ENCODE peak calls at places on chromosomes 6 and 20, in nine cellular contexts. K is NCI-H1436; G is ovary; L is heart right ventricle; Y is naive thymus-derived CD4-positive, alpha-beta T cell; C is ACHN; Q is fibroblast of lung; O is T1000; Z is GM19239. D is an unnamed sample.

GRCh38 chr20:24677626-24678328 is 208.3 kb downstream of the SYNDIG1 start:
- DNase-seq in C (no peak), Y (no peak), G (no peak), O (no peak), L (no peak), Z (no peak), Q (no peak), K (no peak), D (no peak)

GRCh38 chr6:89984926-89985743 is 90.9 kb downstream of the GJA10 start:
- DNase-seq in K (no peak), Y (no peak), G (no peak), C (no peak), Z (no peak), O (no peak), L (peak), Q (peak), D (no peak)

GRCh38 chr6:167965602-167966539 is 31.6 kb upstream of the KIF25 start:
- DNase-seq in O (no peak), K (no peak), C (no peak), Q (no peak), Y (no peak), Z (no peak), L (no peak), G (no peak), D (no peak)

GRCh38 chr6:3433005-3433404 is 23.8 kb downstream of the SLC22A23 start:
- DNase-seq in L (no peak), Y (no peak), Q (no peak), O (no peak), K (no peak), Z (no peak), C (no peak), G (no peak), D (no peak)

GRCh38 chr6:159844737-159845645 is 44.9 kb downstream of the PNLDC1 start:
- DNase-seq in O (no peak), K (no peak), C (no peak), G (no peak), Y (no peak), Q (no peak), L (no peak), Z (no peak), D (no peak)

GRCh38 chr6:558959-559358 is 97.9 kb downstream of the HUS1B start:
- DNase-seq in L (no peak), Q (no peak), Z (no peak), G (no peak), K (no peak), C (no peak), O (no peak), Y (no peak), D (no peak)

GRCh38 chr6:45663181-45664180 is 285.7 kb upstream of the SUPT3H start:
- DNase-seq in Q (peak), Y (peak), L (peak), K (no peak), C (no peak), O (no peak), G (peak), Z (no peak), D (peak)

GRCh38 chr6:3850451-3851203 is 1.5 kb downstream of the FAM50B start:
- DNase-seq in Q (no peak), C (no peak), Y (no peak), K (no peak), Z (no peak), O (no peak), G (peak), L (no peak), D (peak)

GRCh38 chr6:82138075-82138791 is 109.3 kb downstream of the IBTK start:
- DNase-seq in Z (no peak), Q (no peak), K (no peak), O (no peak), L (no peak), C (no peak), G (no peak), Y (no peak), D (no peak)

GRCh38 chr6:22716721-22717120 is 147.4 kb downstream of the HDGFL1 start:
- DNase-seq in Q (no peak), L (no peak), Y (no peak), O (no peak), K (no peak), Z (no peak), C (peak), G (no peak), D (no peak)

GRCh38 chr6:148700713-148701392 is 46.0 kb upstream of the UST start:
- DNase-seq in K (no peak), L (no peak), O (no peak), G (no peak), Y (no peak), Q (peak), Z (peak), C (peak), D (no peak)

GRCh38 chr20:46715292-46715756 is 5.9 kb downstream of the SLC2A10 start:
- DNase-seq in G (peak), C (no peak), Y (no peak), L (no peak), Z (no peak), Q (peak), K (no peak), O (no peak), D (no peak)

GRCh38 chr6:22062807-22063408 is 233.9 kb downstream of the PRL start:
- DNase-seq in C (no peak), K (no peak), G (peak), Q (no peak), L (no peak), O (no peak), Y (peak), Z (peak), D (peak)

GRCh38 chr6:34900321-34901031 is 11.4 kb downstream of the ANKS1A start:
- DNase-seq in Y (no peak), G (no peak), K (no peak), L (no peak), C (no peak), O (no peak), Q (peak), Z (no peak), D (no peak)

GRCh38 chr20:10954137-10954840 is 280.5 kb upstream of the JAG1 start:
- DNase-seq in Z (no peak), Q (peak), K (no peak), O (no peak), L (no peak), G (no peak), C (no peak), Y (no peak), D (no peak)

GRCh38 chr6:101777646-101778045 is 384.1 kb downstream of the GRIK2 start:
- DNase-seq in Q (no peak), G (no peak), Y (no peak), Z (no peak), K (no peak), C (no peak), L (no peak), O (no peak), D (no peak)

GRCh38 chr20:40869416-40870147 is 159.0 kb upstream of the TOP1 start:
- DNase-seq in O (no peak), L (no peak), C (no peak), G (peak), Y (no peak), Z (no peak), K (no peak), Q (no peak), D (no peak)

GRCh38 chr20:24046905-24047304 is 58.3 kb upstream of the GGTLC1 start:
- DNase-seq in G (no peak), O (no peak), Z (no peak), Y (no peak), K (no peak), L (no peak), C (no peak), Q (no peak), D (no peak)

GRCh38 chr6:30626484-30627366 is at the start of gene ATAT1:
- DNase-seq in O (peak), L (peak), Z (peak), Q (peak), C (peak), Y (peak), G (peak), K (peak), D (peak)

GRCh38 chr6:169884158-169884557 is 132.7 kb downstream of the ERMARD start:
- DNase-seq in L (no peak), K (no peak), Q (no peak), C (no peak), O (no peak), G (no peak), Z (no peak), Y (no peak), D (no peak)

GRCh38 chr20:1086273-1087213 is 31.9 kb upstream of the PSMF1 start:
- DNase-seq in K (no peak), L (no peak), Z (no peak), Y (no peak), O (no peak), C (no peak), G (no peak), Q (no peak), D (no peak)

GRCh38 chr6:169864148-169865030 is 113.0 kb downstream of the ERMARD start:
- DNase-seq in G (no peak), K (peak), Z (no peak), C (no peak), L (no peak), O (no peak), Y (no peak), Q (no peak), D (peak)

GRCh38 chr6:44942201-44942600 is 385.9 kb upstream of the RUNX2 start:
- DNase-seq in O (no peak), Q (no peak), Y (no peak), L (no peak), G (no peak), Z (no peak), C (no peak), K (no peak), D (no peak)

GRCh38 chr6:158211273-158212055 is 43.3 kb downstream of the GTF2H5 start:
- DNase-seq in O (no peak), Y (no peak), Q (peak), K (no peak), G (no peak), Z (no peak), C (no peak), L (no peak), D (no peak)

GRCh38 chr6:137013738-137014602 is 30.8 kb downstream of the IL20RA start:
- DNase-seq in L (no peak), G (no peak), Z (no peak), O (peak), C (peak), Q (peak), K (peak), Y (no peak), D (no peak)

GRCh38 chr20:64069614-64070243 is 6.7 kb downstream of the TCEA2 start:
- DNase-seq in O (no peak), C (peak), Q (no peak), G (no peak), L (no peak), Y (no peak), Z (no peak), K (no peak), D (no peak)

GRCh38 chr20:35788796-35789195 is 17.0 kb downstream of the PHF20 start:
- DNase-seq in Z (no peak), G (no peak), L (no peak), K (no peak), Y (no peak), O (no peak), C (no peak), Q (no peak), D (no peak)

GRCh38 chr6:53347250-53347920 is 1.4 kb downstream of the ELOVL5 start:
- DNase-seq in C (no peak), Y (peak), Z (no peak), L (no peak), K (no peak), O (no peak), Q (peak), G (no peak), D (no peak)

GRCh38 chr20:17461941-17462340 is 69.2 kb downstream of the BFSP1 start:
- DNase-seq in L (no peak), Z (no peak), O (no peak), Y (no peak), K (no peak), G (no peak), Q (no peak), C (no peak), D (no peak)

GRCh38 chr6:31083742-31084354 is 28.5 kb downstream of the C6orf15 start:
- DNase-seq in Z (no peak), L (no peak), G (no peak), Y (peak), O (no peak), K (peak), Q (peak), C (peak), D (no peak)

GRCh38 chr6:129440691-129441090 is 269.3 kb downstream of the ARHGAP18 start:
- DNase-seq in C (no peak), Y (no peak), Q (peak), O (no peak), G (no peak), L (no peak), K (no peak), Z (no peak), D (peak)

GRCh38 chr6:170063431-170063830 is 227.4 kb downstream of the DLL1 start:
- DNase-seq in O (no peak), C (no peak), Z (no peak), K (no peak), G (no peak), Q (no peak), Y (no peak), L (no peak), D (no peak)

GRCh38 chr6:155381856-155382690 is 67.8 kb upstream of the TFB1M start:
- DNase-seq in G (no peak), C (no peak), Y (no peak), K (no peak), Z (no peak), Q (peak), O (no peak), L (no peak), D (no peak)

GRCh38 chr20:23446505-23446904 is 6.2 kb downstream of the CST11 start:
- DNase-seq in Z (peak), K (peak), G (peak), Y (no peak), C (peak), L (peak), O (no peak), Q (peak), D (no peak)

GRCh38 chr6:143060806-143061596 is at the start of gene AIG1:
- DNase-seq in K (peak), Y (peak), G (peak), L (no peak), Z (no peak), C (no peak), Q (no peak), O (no peak), D (peak)

D was measured in CD4-positive, CD25-positive, alpha-beta regulatory T cell.